ENCODE peak calls at places on chromosomes 1 and 21, in four cellular contexts. W is heart right ventricle; P is brain microvascular endothelial cell; M is naive thymus-derived CD4-positive, alpha-beta T cell. O is an unnamed sample.
A peak's percentile ranks its signal among the peaks of the same experiment; 100 is the strongest.

GRCh38 chr1:37032660-37033354 is 1.5 kb downstream of the GRIK3 start:
- DNase-seq in W (no peak), P (no peak), M (no peak), O (peak; percentile 86)

GRCh38 chr1:62180649-62181048 is 14.0 kb upstream of the L1TD1 start:
- DNase-seq in W (no peak), P (no peak), M (no peak), O (no peak)

GRCh38 chr1:221187174-221187573 is 307.9 kb downstream of the HLX start:
- DNase-seq in W (no peak), P (no peak), M (no peak), O (no peak)

GRCh38 chr1:34129630-34130029 is 35.4 kb downstream of the CSMD2 start:
- DNase-seq in W (no peak), P (no peak), M (no peak), O (no peak)

GRCh38 chr1:3542635-3543034 is 68.7 kb downstream of the MEGF6 start:
- DNase-seq in W (no peak), P (no peak), M (no peak), O (no peak)

GRCh38 chr1:110555807-110556470 is 37.0 kb upstream of the KCNA10 start:
- DNase-seq in W (peak; percentile 82), P (no peak), M (no peak), O (peak; percentile 54)

GRCh38 chr1:47241114-47242113 is 9.4 kb upstream of the TAL1 start:
- DNase-seq in W (no peak), P (no peak), M (no peak), O (no peak)

GRCh38 chr1:162388083-162388594 is 6.6 kb downstream of the C1orf226 start:
- DNase-seq in W (no peak), P (no peak), M (no peak), O (peak; percentile 28)

GRCh38 chr21:44299458-44300261 is at the start of gene PFKL:
- DNase-seq in W (peak; percentile 79), P (peak; percentile 22), M (peak; percentile 42), O (peak; percentile 94)

GRCh38 chr1:227944931-227945890 is 2.5 kb downstream of the WNT9A start:
- DNase-seq in W (no peak), P (no peak), M (no peak), O (peak; percentile 56)
- H3K4me3 ChIP-seq in W (peak overlapping the region; percentile 61), P (no peak overlapping the region), M (no peak overlapping the region), O (no peak overlapping the region)

GRCh38 chr1:17441265-17441992 is 2.0 kb upstream of the RCC2 start:
- DNase-seq in W (no peak), P (no peak), M (no peak), O (peak; percentile 58)
- H3K27me3 ChIP-seq in W (no peaks in the 10 kb centered on the region), P (no peaks in the 10 kb centered on the region), M (no peaks in the 10 kb centered on the region), O (no peaks in the 10 kb centered on the region)

DNA sequence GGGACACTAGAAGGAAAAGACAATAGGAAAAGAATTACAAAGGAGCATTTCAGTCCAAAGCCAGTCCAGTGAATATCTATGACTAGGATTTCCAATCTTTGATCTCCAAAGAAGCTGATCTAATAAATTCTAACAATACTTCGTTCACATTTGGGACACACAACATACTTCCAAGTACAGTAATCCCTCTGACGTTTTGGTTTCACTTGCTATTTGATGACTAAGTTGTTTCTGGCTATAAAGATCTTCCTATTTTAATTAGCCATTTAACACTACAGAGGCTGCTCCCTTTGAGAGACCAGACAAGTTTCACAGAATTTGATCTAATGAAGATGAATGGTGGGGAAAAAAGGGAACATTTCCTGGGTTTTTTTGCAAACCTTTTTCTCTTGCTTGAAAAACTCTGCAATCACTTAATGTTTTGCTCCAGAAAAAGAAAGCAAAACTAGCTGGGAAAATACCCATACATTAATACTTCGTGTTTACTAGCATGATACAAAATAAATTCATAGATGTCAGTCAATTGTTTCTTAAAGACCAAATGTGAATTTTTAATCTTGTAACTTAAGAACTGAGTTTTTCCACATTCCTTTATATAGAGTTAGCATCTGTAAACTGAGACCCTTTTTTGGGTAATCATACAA is 27.9 kb upstream of the GLIS1 start:
- DNase-seq in W (no peak), P (peak; percentile 14), M (no peak), O (no peak)
- H3K36me3 ChIP-seq in W (peaks cover 35% of the 10 kb centered on the region), P (no peaks in the 10 kb centered on the region), M (no peaks in the 10 kb centered on the region), O (peaks cover 5% of the 10 kb centered on the region)

GRCh38 chr1:178371236-178371635 is 125.5 kb downstream of the CLEC20A start:
- DNase-seq in W (no peak), P (peak; percentile 23), M (no peak), O (no peak)
- H3K4me3 ChIP-seq in W (peak overlapping the region; percentile 27), P (peak overlapping the region; percentile 44), M (no peak overlapping the region), O (no peak overlapping the region)